ENCODE peak calls at places on chromosome 11, in nine cellular contexts. Z is GM23338; H is colonic mucosa; Y is Karpas-422; S is stomach; B is IMR-90; D is psoas muscle; A is naive thymus-derived CD4-positive, alpha-beta T cell; E is kidney. L is an unnamed sample.

GRCh38 chr11:22510010-22510409 is 115.6 kb downstream of the FANCF start:
- DNase-seq in E (no peak), Z (no peak), H (no peak), D (no peak), A (no peak), B (no peak), Y (no peak), S (no peak), L (no peak)

GRCh38 chr11:65500262-65501004 is 1.6 kb downstream of the MALAT1 start:
- DNase-seq in E (peak; percentile 73), D (peak; percentile 72), B (peak; percentile 58), Z (no peak), H (peak; percentile 50), Y (peak; percentile 82), A (no peak), S (no peak), L (no peak)

GRCh38 chr11:91170711-91171110 is 947.9 kb upstream of the CHORDC1 start:
- DNase-seq in A (no peak), Z (no peak), Y (no peak), B (peak; percentile 8), D (no peak), E (no peak), H (no peak), S (no peak), L (no peak)

GRCh38 chr11:2933376-2934056 is 4.3 kb upstream of the PHLDA2 start:
- DNase-seq in Y (peak; percentile 62), Z (peak; percentile 37), S (peak; percentile 84), E (peak; percentile 93), H (peak; percentile 78), A (no peak), D (peak; percentile 83), B (peak; percentile 75), L (peak; percentile 75)

GRCh38 chr11:94813436-94813720 is 45.2 kb downstream of the AMOTL1 start:
- DNase-seq in D (no peak), H (no peak), E (no peak), S (no peak), A (no peak), Z (no peak), Y (no peak), B (no peak), L (no peak)

GRCh38 chr11:84914511-84914910 is 712.6 kb downstream of the DLG2 start:
- DNase-seq in B (no peak), E (no peak), Z (peak; percentile 35), H (no peak), S (no peak), Y (no peak), D (no peak), A (no peak), L (no peak)

GRCh38 chr11:2892215-2893020 is 6.8 kb upstream of the CDKN1C start:
- DNase-seq in Z (peak; percentile 88), Y (peak; percentile 76), S (peak; percentile 57), D (no peak), B (peak; percentile 50), A (peak; percentile 59), H (peak; percentile 72), E (peak; percentile 94), L (no peak)

GRCh38 chr11:121415861-121416260 is 36.3 kb upstream of the SORL1 start:
- DNase-seq in D (no peak), S (no peak), E (no peak), H (peak; percentile 81), B (no peak), Z (no peak), A (no peak), Y (no peak), L (no peak)

GRCh38 chr11:107545101-107545514 is 20.4 kb downstream of the ALKBH8 start:
- DNase-seq in H (no peak), S (no peak), D (no peak), A (no peak), Y (no peak), E (no peak), B (peak; percentile 63), Z (no peak), L (no peak)

GRCh38 chr11:113177596-113178115 is 136.7 kb upstream of the TTC12 start:
- DNase-seq in B (no peak), S (no peak), Z (peak; percentile 37), A (no peak), E (no peak), D (no peak), H (no peak), Y (no peak), L (peak; percentile 43)

GRCh38 chr11:85673422-85673821 is 8.5 kb upstream of the CREBZF start:
- DNase-seq in E (no peak), S (no peak), Z (no peak), H (no peak), Y (no peak), B (peak; percentile 23), A (no peak), D (no peak), L (no peak)

GRCh38 chr11:38988908-38989307 is 2390.9 kb upstream of the RAG2 start:
- DNase-seq in H (no peak), Z (no peak), Y (no peak), D (no peak), E (no peak), B (no peak), A (no peak), S (no peak), L (no peak)

GRCh38 chr11:102007567-102008437 is 39.4 kb upstream of the CFAP300 start:
- DNase-seq in E (no peak), B (peak; percentile 66), S (peak; percentile 50), Y (peak; percentile 92), D (no peak), Z (peak; percentile 76), A (peak; percentile 10), H (peak; percentile 77), L (no peak)

GRCh38 chr11:17876827-17877226 is 136.0 kb downstream of the SERGEF start:
- DNase-seq in E (no peak), H (no peak), B (no peak), Z (no peak), S (no peak), Y (no peak), D (no peak), A (no peak), L (no peak)

GRCh38 chr11:10728779-10729472 is 22.1 kb upstream of the CTR9 start:
- DNase-seq in E (peak; percentile 69), D (no peak), S (no peak), H (no peak), A (no peak), B (peak; percentile 35), Z (peak; percentile 89), Y (no peak), L (no peak)

GRCh38 chr11:101128571-101129202 is 926 bp downstream of the PGR start:
- DNase-seq in D (peak; percentile 52), Y (no peak), H (no peak), Z (peak; percentile 46), A (no peak), S (no peak), E (peak; percentile 65), B (no peak), L (no peak)

DNA sequence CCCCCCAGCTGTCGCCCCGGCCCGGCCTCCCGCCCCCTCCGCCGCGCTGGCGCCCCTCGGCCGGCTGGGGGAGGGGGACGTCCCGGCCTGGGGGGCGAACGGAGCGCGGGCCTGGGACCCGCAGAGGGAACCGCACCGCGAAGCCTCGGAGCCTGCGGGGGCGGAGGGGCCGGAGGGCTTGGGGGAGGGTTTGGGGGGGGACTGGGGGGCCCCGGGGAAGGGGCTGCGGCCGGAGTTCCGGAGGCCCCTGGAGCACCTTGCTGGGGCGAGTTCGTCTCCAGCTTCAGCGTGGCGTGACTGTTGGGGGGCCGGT is 248 bp upstream of the SCT start:
- DNase-seq in Y (no peak), S (no peak), B (no peak), H (no peak), D (no peak), E (peak; percentile 57), Z (no peak), A (no peak), L (no peak)
- H3K4me3 ChIP-seq in Y (no peak overlapping the region), S (no peak overlapping the region), B (no peak overlapping the region), H (no peak overlapping the region), D (no peak overlapping the region), E (no peak overlapping the region), Z (peak overlapping the region; percentile 35), A (no peak overlapping the region), L (no peak overlapping the region)

GRCh38 chr11:68891356-68891948 is 12.2 kb downstream of the MRPL21 start:
- DNase-seq in B (no peak), S (no peak), A (no peak), Z (no peak), E (no peak), H (no peak), Y (no peak), D (no peak), L (no peak)

GRCh38 chr11:68890490-68891231 is 13.0 kb downstream of the MRPL21 start:
- DNase-seq in B (peak; percentile 64), Y (no peak), H (peak; percentile 36), Z (no peak), S (peak; percentile 84), D (peak; percentile 91), E (peak; percentile 93), A (no peak), L (peak; percentile 94)

GRCh38 chr11:68892576-68892975 is 11.1 kb downstream of the MRPL21 start:
- DNase-seq in Z (no peak), H (no peak), E (no peak), S (no peak), D (no peak), A (no peak), B (no peak), Y (no peak), L (no peak)

GRCh38 chr11:68893282-68893681 is 10.3 kb downstream of the MRPL21 start:
- DNase-seq in Y (no peak), B (no peak), Z (no peak), H (no peak), A (no peak), E (no peak), S (no peak), D (no peak), L (no peak)

GRCh38 chr11:68889948-68890446 is 13.6 kb downstream of the MRPL21 start:
- DNase-seq in H (peak; percentile 28), B (peak; percentile 70), D (peak; percentile 69), E (no peak), Y (no peak), A (no peak), S (no peak), Z (peak; percentile 89), L (peak; percentile 64)
- H3K27ac ChIP-seq in H (no peak overlapping the region), B (no peak overlapping the region), D (peak overlapping the region; percentile 73), E (no peak overlapping the region), Y (no peak overlapping the region), A (no peak overlapping the region), S (peak overlapping the region; percentile 60), Z (no peak overlapping the region), L (peak overlapping the region; percentile 80)

DNA sequence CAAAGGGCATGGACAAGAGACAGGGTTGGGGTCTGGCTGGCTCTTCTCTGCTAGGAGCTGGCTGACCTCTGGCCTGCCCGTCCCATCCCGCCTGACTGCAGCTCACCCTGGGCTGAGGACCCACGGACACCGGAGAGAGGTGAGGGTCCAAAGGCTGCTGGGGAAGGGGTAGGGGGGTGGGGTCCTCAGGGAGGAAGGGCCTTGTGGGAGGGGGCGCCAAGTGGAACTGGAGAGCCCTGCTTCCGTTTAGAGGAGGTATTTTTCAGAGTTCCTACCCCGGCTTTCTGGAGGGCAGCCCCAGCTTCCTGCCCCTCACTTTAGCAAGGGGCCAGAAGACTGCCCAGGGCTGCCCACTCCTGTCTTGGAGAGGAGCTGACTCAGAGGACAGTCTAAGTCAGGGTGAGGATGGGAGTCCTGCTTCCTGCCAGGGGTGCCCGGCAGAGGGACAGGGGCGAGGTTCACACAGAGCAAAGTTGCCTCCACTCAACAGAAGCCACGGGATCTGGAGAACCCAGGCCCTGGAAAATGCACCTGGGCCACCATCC is 7.1 kb downstream of the LARGE2 start:
- DNase-seq in E (no peak), Y (no peak), A (no peak), D (no peak), H (no peak), S (no peak), B (no peak), Z (no peak), L (no peak)
- H3K4me1 ChIP-seq in E (peaks cover 14% of the 10 kb centered on the region), Y (peaks cover 59% of the 10 kb centered on the region), A (peaks cover 32% of the 10 kb centered on the region), D (no peaks in the 10 kb centered on the region), H (no peaks in the 10 kb centered on the region), S (peaks cover 37% of the 10 kb centered on the region), B (no peaks in the 10 kb centered on the region), Z (no peaks in the 10 kb centered on the region), L (no peaks in the 10 kb centered on the region)

GRCh38 chr11:70077411-70078094 is 564 bp upstream of the ANO1 start:
- DNase-seq in S (no peak), D (no peak), B (no peak), H (no peak), Z (peak; percentile 40), Y (no peak), E (peak; percentile 58), A (no peak), L (no peak)
- H3K4me3 ChIP-seq in S (no peak overlapping the region), D (peak overlapping the region; percentile 52), B (peak overlapping the region; percentile 48), H (no peak overlapping the region), Z (peak overlapping the region; percentile 61), Y (no peak overlapping the region), E (no peak overlapping the region), A (no peak overlapping the region), L (peak overlapping the region; percentile 44)

L was measured in right atrium auricular region.